ENCODE peak calls at places on chromosomes 11 and 22, in eight cellular contexts. X is cardiac muscle cell, G is cardiac fibroblast, D is body of pancreas, Z is H1, W is esophagus squamous epithelium, N is suprapubic skin, C is fibroblast of villous mesenchyme. V is an unnamed sample.

GRCh38 chr11:124210421-124210820 is 27.3 kb downstream of the OR10D3 start:
- DNase-seq in X (no peak), G (no peak), D (no peak), Z (no peak), W (no peak), N (no peak), C (no peak), V (no peak)

GRCh38 chr11:60718524-60719316 is 5.8 kb upstream of the MS4A18 start:
- DNase-seq in X (no peak), G (no peak), D (no peak), Z (no peak), W (no peak), N (no peak), C (no peak), V (no peak)

GRCh38 chr22:49934144-49934890 is 15.9 kb downstream of the CRELD2 start:
- DNase-seq in X (no peak), G (peak), D (peak), Z (no peak), W (no peak), N (no peak), C (peak), V (peak)

GRCh38 chr11:114321621-114322257 is 25.5 kb downstream of the NNMT start:
- DNase-seq in X (no peak), G (peak), D (no peak), Z (no peak), W (no peak), N (no peak), C (peak), V (peak)

GRCh38 chr11:134074766-134075165 is 5.9 kb downstream of the JAM3 start:
- DNase-seq in X (no peak), G (no peak), D (no peak), Z (no peak), W (no peak), N (no peak), C (no peak), V (no peak)

GRCh38 chr22:25837288-25837900 is 95.4 kb downstream of the MYO18B start:
- DNase-seq in X (no peak), G (no peak), D (no peak), Z (peak), W (no peak), N (no peak), C (no peak), V (no peak)

GRCh38 chr11:77100166-77101042 is 2.2 kb upstream of the OMP start:
- DNase-seq in X (no peak), G (no peak), D (no peak), Z (no peak), W (no peak), N (no peak), C (no peak), V (no peak)

GRCh38 chr11:61645179-61645868 is 34.9 kb upstream of the DAGLA start:
- DNase-seq in X (peak), G (no peak), D (no peak), Z (no peak), W (no peak), N (no peak), C (no peak), V (no peak)

GRCh38 chr11:45333506-45333971 is 47.4 kb upstream of the SYT13 start:
- DNase-seq in X (no peak), G (peak), D (peak), Z (peak), W (no peak), N (no peak), C (peak), V (peak)

GRCh38 chr11:94511932-94512781 is at the start of gene C11orf97:
- DNase-seq in X (peak), G (peak), D (peak), Z (peak), W (no peak), N (no peak), C (peak), V (peak)

GRCh38 chr11:44621140-44621681 is 55.7 kb downstream of the CD82 start:
- DNase-seq in X (peak), G (peak), D (peak), Z (peak), W (no peak), N (peak), C (peak), V (peak)

GRCh38 chr11:9726313-9727022 is 62.6 kb downstream of the SWAP70 start:
- DNase-seq in X (no peak), G (peak), D (no peak), Z (no peak), W (no peak), N (no peak), C (peak), V (peak)

GRCh38 chr11:76597533-76598425 is 72.8 kb downstream of the LRRC32 start:
- DNase-seq in X (no peak), G (no peak), D (no peak), Z (peak), W (no peak), N (peak), C (no peak), V (no peak)

GRCh38 chr11:129204439-129204838 is 12.3 kb upstream of the ARHGAP32 start:
- DNase-seq in X (no peak), G (no peak), D (no peak), Z (no peak), W (no peak), N (no peak), C (no peak), V (no peak)

GRCh38 chr11:45806937-45807791 is 2.2 kb downstream of the SLC35C1 start:
- DNase-seq in X (no peak), G (no peak), D (no peak), Z (no peak), W (no peak), N (peak), C (no peak), V (no peak)

GRCh38 chr22:41596776-41597634 is 7.4 kb upstream of the PMM1 start:
- DNase-seq in X (peak), G (peak), D (peak), Z (peak), W (no peak), N (no peak), C (peak), V (peak)

GRCh38 chr11:1219836-1220810 is 2.7 kb upstream of the MUC5B start:
- DNase-seq in X (peak), G (no peak), D (no peak), Z (peak), W (no peak), N (peak), C (no peak), V (peak)

GRCh38 chr11:64959498-64959897 is 12.4 kb downstream of the MAJIN start:
- DNase-seq in X (no peak), G (peak), D (no peak), Z (no peak), W (no peak), N (no peak), C (no peak), V (no peak)

GRCh38 chr11:132337819-132338416 is 967.5 kb downstream of the NTM start:
- DNase-seq in X (no peak), G (no peak), D (no peak), Z (no peak), W (no peak), N (no peak), C (no peak), V (no peak)

GRCh38 chr11:1781593-1781975 is 17.9 kb upstream of the CTSD start:
- DNase-seq in X (no peak), G (no peak), D (no peak), Z (no peak), W (no peak), N (no peak), C (no peak), V (no peak)

GRCh38 chr11:134764966-134765365 is 352.9 kb upstream of the B3GAT1 start:
- DNase-seq in X (no peak), G (no peak), D (no peak), Z (no peak), W (no peak), N (no peak), C (no peak), V (no peak)

GRCh38 chr11:28108909-28109308 is 721 bp downstream of the METTL15 start:
- DNase-seq in X (no peak), G (no peak), D (no peak), Z (no peak), W (no peak), N (no peak), C (no peak), V (no peak)

GRCh38 chr11:11213117-11213516 is 139.9 kb downstream of the CSNK2A3 start:
- DNase-seq in X (no peak), G (no peak), D (no peak), Z (no peak), W (no peak), N (no peak), C (no peak), V (no peak)

GRCh38 chr11:19953909-19954308 is 206.4 kb downstream of the DBX1 start:
- DNase-seq in X (peak), G (peak), D (peak), Z (no peak), W (no peak), N (no peak), C (peak), V (peak)

GRCh38 chr11:62400760-62401159 is 18.1 kb upstream of the SCGB1A1 start:
- DNase-seq in X (peak), G (peak), D (peak), Z (no peak), W (no peak), N (peak), C (peak), V (peak)

GRCh38 chr11:67287355-67288197 is 1.5 kb upstream of the ANKRD13D start:
- DNase-seq in X (no peak), G (no peak), D (no peak), Z (no peak), W (no peak), N (no peak), C (no peak), V (no peak)

GRCh38 chr11:67284811-67285540 is 4.1 kb upstream of the ANKRD13D start:
- DNase-seq in X (no peak), G (no peak), D (no peak), Z (no peak), W (no peak), N (no peak), C (no peak), V (no peak)

GRCh38 chr11:67286621-67287333 is 2.3 kb upstream of the ANKRD13D start:
- DNase-seq in X (no peak), G (no peak), D (peak), Z (no peak), W (no peak), N (no peak), C (no peak), V (peak)

GRCh38 chr11:67283490-67283963 is 5.6 kb upstream of the ANKRD13D start:
- DNase-seq in X (no peak), G (no peak), D (peak), Z (no peak), W (no peak), N (no peak), C (no peak), V (no peak)

DNA sequence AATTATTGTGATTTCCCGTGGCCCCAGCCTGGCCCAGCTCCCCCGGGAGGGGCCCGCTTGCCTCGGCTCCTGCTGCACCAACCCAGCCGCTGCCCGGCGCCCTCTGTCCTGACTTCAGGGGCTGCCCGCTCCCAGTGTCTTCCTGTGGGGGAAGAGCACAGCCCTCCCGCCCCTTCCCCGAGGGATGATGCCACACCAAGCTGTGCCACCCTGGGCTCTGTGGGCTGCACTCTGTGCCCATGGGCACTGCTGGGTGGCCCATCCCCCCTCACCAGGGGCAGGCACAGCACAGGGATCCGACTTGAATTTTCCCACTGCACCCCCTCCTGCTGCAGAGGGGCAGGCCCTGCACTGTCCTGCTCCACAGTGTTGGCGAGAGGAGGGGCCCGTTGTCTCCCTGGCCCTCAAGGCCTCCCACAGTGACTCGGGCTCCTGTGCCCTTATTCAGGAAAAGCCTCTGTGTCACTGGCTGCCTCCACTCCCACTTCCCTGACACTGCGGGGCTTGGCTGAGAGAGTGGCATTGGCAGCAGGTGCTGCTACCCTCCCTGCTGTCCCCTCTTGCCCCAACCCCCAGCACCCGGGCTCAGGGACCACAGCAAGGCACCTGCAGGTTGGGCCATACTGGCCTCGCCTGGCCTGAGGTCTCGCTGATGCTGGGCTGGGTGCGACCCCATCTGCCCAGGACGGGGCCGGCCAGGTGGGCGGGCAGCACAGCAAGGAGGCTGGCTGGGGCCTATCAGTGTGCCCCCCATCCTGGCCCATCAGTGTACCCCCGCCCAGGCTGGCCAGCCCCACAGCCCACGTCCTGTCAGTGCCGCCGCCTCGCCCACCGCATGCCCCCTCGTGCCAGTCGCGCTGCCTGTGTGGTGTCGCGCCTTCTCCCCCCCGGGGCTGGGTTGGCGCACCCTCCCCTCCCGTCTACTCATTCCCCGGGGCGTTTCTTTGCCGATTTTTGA is 3.3 kb upstream of the ANKRD13D start:
- DNase-seq in X (no peak), G (no peak), D (no peak), Z (no peak), W (no peak), N (no peak), C (no peak), V (no peak)
- H3K4me3 ChIP-seq in X (no peak), G (no peak), D (no peak), Z (no peak), W (no peak), N (no peak), C (no peak), V (no peak)

GRCh38 chr11:72072348-72072747 is 8.0 kb downstream of the NUMA1 start:
- DNase-seq in X (no peak), G (peak), D (no peak), Z (no peak), W (no peak), N (no peak), C (peak), V (peak)

GRCh38 chr11:72078477-72078876 is 1.9 kb downstream of the NUMA1 start:
- DNase-seq in X (no peak), G (peak), D (no peak), Z (no peak), W (no peak), N (no peak), C (peak), V (peak)

GRCh38 chr11:72075756-72076155 is 4.6 kb downstream of the NUMA1 start:
- DNase-seq in X (no peak), G (no peak), D (no peak), Z (no peak), W (no peak), N (no peak), C (no peak), V (no peak)

GRCh38 chr11:72070486-72070885 is 9.9 kb downstream of the NUMA1 start:
- DNase-seq in X (no peak), G (no peak), D (no peak), Z (no peak), W (no peak), N (no peak), C (no peak), V (no peak)

DNA sequence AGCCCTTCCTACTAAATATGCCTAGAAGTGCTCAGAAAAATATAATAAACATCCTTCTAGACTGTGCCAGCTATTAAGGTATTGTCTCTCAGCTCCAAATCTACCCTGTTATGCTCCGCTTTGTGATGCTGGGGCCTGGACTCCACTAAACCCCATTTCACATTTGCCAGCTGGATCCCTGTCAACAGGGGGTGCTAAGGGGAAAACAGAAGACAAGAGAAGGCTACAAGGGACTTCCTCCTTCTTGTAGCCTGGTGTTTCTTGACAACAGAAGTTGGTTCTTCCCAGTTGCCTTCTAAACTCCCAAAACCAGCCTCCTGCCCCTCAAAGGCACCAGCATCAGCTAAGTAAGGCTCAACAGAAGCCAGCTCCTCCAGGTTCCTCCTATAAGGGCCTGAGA is 5.2 kb downstream of the NUMA1 start:
- DNase-seq in X (no peak), G (no peak), D (peak), Z (no peak), W (no peak), N (no peak), C (peak), V (no peak)
- TF ChIP-seq CTCF in X (peak), G (no peak), D (no peak), Z (peak), W (no peak), N (no peak), C (peak), V (peak)

GRCh38 chr11:7272373-7272772 is 20.7 kb downstream of the SYT9 start:
- DNase-seq in X (no peak), G (no peak), D (no peak), Z (no peak), W (no peak), N (no peak), C (no peak), V (peak)
- H3K4me3 ChIP-seq in X (no peak), G (no peak), D (no peak), Z (no peak), W (no peak), N (no peak), C (no peak), V (no peak)

GRCh38 chr11:38456371-38456770 is 1858.3 kb upstream of the RAG2 start:
- DNase-seq in X (no peak), G (peak), D (no peak), Z (no peak), W (no peak), N (no peak), C (no peak), V (no peak)
- TF ChIP-seq CTCF in X (no peak), G (no peak), D (no peak), Z (no peak), W (no peak), N (no peak), C (no peak), V (no peak)

DNA sequence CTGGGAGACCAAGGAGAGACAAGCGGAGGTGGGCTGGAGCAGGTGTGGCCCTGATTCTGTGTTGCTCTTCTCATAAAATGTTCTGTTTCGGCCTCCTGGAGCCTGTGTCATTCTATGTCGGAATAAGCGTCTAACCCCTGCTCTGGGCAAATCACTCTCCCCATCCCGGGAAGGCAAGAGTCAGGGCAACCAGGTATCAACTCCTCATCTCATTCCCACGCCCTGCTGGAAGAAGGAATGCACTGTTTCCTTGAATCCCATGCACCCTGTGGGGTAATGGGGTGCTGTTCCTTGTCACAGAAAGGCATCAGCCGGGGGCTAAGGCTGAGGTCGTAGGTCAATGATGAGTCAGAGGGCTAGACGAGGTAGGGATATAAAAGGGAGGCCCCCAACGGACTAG is 2.6 kb downstream of the FAM180B start:
- DNase-seq in X (no peak), G (no peak), D (no peak), Z (no peak), W (no peak), N (no peak), C (no peak), V (no peak)
- H3K4me3 ChIP-seq in X (no peak), G (no peak), D (no peak), Z (no peak), W (peak), N (peak), C (no peak), V (no peak)

GRCh38 chr11:107102692-107103463 is 84.6 kb upstream of the GUCY1A2 start:
- DNase-seq in X (no peak), G (no peak), D (no peak), Z (no peak), W (no peak), N (no peak), C (no peak), V (no peak)
- TF ChIP-seq CTCF in X (no peak), G (no peak), D (no peak), Z (peak), W (no peak), N (no peak), C (no peak), V (no peak)

GRCh38 chr22:44680058-44680457 is 21.9 kb upstream of the PRR5 start:
- DNase-seq in X (no peak), G (no peak), D (no peak), Z (no peak), W (no peak), N (no peak), C (no peak), V (no peak)

GRCh38 chr22:44678245-44678979 is 23.6 kb upstream of the PRR5 start:
- DNase-seq in X (no peak), G (no peak), D (no peak), Z (no peak), W (no peak), N (no peak), C (no peak), V (no peak)

GRCh38 chr22:44676441-44677298 is 25.3 kb upstream of the PRR5 start:
- DNase-seq in X (peak), G (no peak), D (no peak), Z (no peak), W (no peak), N (no peak), C (peak), V (no peak)

GRCh38 chr22:44678980-44679647 is 22.9 kb upstream of the PRR5 start:
- DNase-seq in X (no peak), G (no peak), D (no peak), Z (no peak), W (no peak), N (no peak), C (no peak), V (no peak)

DNA sequence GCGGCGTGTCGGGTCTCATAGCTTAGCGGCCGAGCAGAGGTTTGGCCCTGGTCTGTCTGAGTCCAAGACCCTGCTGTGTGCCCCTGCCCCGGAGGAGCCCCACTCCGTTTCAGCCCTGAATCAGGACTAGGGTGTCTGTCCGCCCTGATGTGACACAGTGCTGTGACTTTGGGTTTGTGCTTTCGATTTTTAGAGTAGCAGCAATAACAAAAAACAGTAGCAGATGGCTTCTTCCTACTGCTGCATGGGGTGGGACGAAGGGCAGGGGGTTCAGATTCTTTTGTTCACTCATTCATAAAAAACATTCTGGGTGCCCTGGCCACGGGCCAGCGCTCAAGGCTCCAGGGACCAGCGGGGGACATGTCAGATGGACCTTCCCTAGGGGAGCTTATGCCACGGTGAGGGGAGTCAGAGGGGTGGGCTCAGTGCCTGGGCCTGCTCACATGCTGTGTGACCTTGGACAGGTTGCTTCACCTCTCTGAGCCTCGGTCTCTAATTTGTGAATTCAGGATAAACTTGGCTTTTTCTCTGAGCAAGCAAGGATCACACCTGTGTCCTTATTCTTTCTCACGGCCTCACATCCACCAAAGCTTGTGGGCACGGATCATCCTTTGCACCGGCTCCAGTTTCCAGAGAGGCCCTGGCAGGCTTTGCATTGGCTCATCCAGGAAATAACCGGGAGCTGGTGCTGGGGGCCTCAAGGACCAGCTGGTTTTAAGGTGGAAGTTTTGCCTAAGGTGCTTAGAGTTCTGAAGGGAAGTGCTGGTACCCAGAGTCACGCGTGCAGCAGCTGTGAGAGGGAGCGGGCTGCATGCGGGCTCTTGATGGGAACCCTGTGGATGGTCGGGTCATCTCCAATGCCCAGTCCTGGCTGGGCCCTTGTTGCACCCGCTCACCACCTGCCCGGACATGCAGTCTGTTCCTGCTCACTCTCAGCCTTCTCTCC is 24.4 kb upstream of the PRR5 start:
- DNase-seq in X (no peak), G (no peak), D (no peak), Z (no peak), W (no peak), N (no peak), C (no peak), V (no peak)
- H3K4me3 ChIP-seq in X (no peak), G (no peak), D (no peak), Z (no peak), W (peak), N (no peak), C (no peak), V (peak)